ENCODE peak calls at places on chromosomes 5 and 9, in four cellular contexts. S is A549, K is HepG2, Z is K562. A is an unnamed sample.

GRCh38 chr5:154316223-154316967 is 125.9 kb downstream of the GALNT10 start:
- DNase-seq in S (no peak), K (no peak), Z (no peak), A (peak)

GRCh38 chr5:7849531-7850240 is 1.2 kb downstream of the CFAP90 start:
- DNase-seq in S (no peak), K (peak), Z (no peak), A (no peak)

GRCh38 chr9:136079916-136080246 is 15.2 kb downstream of the NACC2 start:
- DNase-seq in S (no peak), K (no peak), Z (no peak), A (no peak)

GRCh38 chr9:93033541-93033940 is 25.0 kb upstream of the SUSD3 start:
- DNase-seq in S (no peak), K (no peak), Z (no peak), A (no peak)

GRCh38 chr5:170623576-170624181 is 119.9 kb downstream of the KCNIP1 start:
- DNase-seq in S (peak), K (peak), Z (peak), A (peak)

GRCh38 chr9:13979941-13980318 is 334.0 kb downstream of the NFIB start:
- DNase-seq in S (no peak), K (no peak), Z (no peak), A (no peak)

GRCh38 chr9:117678882-117679281 is 25.3 kb upstream of the TLR4 start:
- DNase-seq in S (no peak), K (no peak), Z (no peak), A (no peak)

GRCh38 chr5:106127341-106127781 is 1543.4 kb downstream of the EFNA5 start:
- DNase-seq in S (no peak), K (no peak), Z (no peak), A (peak)

GRCh38 chr9:76561887-76562286 is 102.9 kb downstream of the GCNT1 start:
- DNase-seq in S (no peak), K (no peak), Z (no peak), A (no peak)

GRCh38 chr5:684771-685216 is 8.4 kb downstream of the TPPP start:
- DNase-seq in S (no peak), K (no peak), Z (no peak), A (no peak)

GRCh38 chr9:124855944-124856773 is 2.9 kb downstream of the WDR38 start:
- DNase-seq in S (no peak), K (peak), Z (no peak), A (no peak)

GRCh38 chr9:91477106-91477505 is 53.5 kb upstream of the NFIL3 start:
- DNase-seq in S (no peak), K (no peak), Z (no peak), A (no peak)

GRCh38 chr5:71653119-71653518 is 66.0 kb upstream of the CARTPT start:
- DNase-seq in S (no peak), K (no peak), Z (no peak), A (no peak)

GRCh38 chr9:16530669-16531461 is 339.6 kb downstream of the BNC2 start:
- DNase-seq in S (no peak), K (no peak), Z (no peak), A (peak)

GRCh38 chr5:161023591-161023990 is 171.6 kb upstream of the ATP10B start:
- DNase-seq in S (no peak), K (no peak), Z (no peak), A (no peak)

GRCh38 chr5:10456583-10457562 is 15.2 kb downstream of the ROPN1L start:
- DNase-seq in S (no peak), K (no peak), Z (no peak), A (peak)

GRCh38 chr5:160799160-160799559 is 52.9 kb downstream of the ATP10B start:
- DNase-seq in S (no peak), K (no peak), Z (no peak), A (no peak)

GRCh38 chr9:88567870-88568269 is 32.9 kb downstream of the NXNL2 start:
- DNase-seq in S (no peak), K (no peak), Z (no peak), A (no peak)

GRCh38 chr9:21817176-21817575 is 14.7 kb downstream of the MTAP start:
- DNase-seq in S (no peak), K (no peak), Z (no peak), A (peak)

GRCh38 chr9:93955356-93956182 is 414 bp upstream of the BARX1 start:
- DNase-seq in S (peak), K (no peak), Z (no peak), A (no peak)

GRCh38 chr5:5077236-5077635 is 62.9 kb upstream of the ADAMTS16 start:
- DNase-seq in S (no peak), K (no peak), Z (no peak), A (no peak)

GRCh38 chr9:126652140-126652558 is 38.4 kb downstream of the LMX1B start:
- DNase-seq in S (no peak), K (no peak), Z (peak), A (no peak)

GRCh38 chr5:146866263-146866662 is 12.3 kb downstream of the PPP2R2B start:
- DNase-seq in S (no peak), K (no peak), Z (no peak), A (no peak)

DNA sequence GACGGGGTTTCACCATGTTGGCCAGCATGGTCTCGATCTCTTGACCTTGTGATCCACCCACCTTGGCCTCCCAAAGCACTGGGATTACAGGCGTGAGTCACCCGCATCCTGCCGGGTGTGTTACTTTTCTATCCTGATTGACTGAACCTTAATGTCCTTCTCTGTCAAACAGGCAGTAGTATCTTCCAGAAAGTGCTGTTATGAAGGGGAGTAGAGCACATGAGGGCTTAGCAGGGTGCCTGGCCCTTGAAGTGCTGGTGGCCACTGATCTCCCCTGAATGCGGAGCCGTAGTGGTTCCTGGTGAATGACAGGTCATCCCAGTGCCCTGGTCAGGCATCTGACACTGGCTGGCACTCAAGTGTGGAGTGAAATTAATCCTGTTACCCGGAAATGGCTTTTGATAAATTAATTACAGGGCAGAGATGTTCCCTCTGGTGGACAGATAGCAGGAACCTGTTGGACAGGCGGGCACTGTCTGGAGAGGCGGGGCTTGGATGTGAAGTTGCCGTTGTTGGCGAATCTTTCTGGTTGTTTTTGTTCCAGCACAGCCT is 28.4 kb downstream of the PRRC2B start:
- DNase-seq in S (no peak), K (no peak), Z (no peak), A (peak)
- TF ChIP-seq MAZ in S (no peak), K (no peak), Z (no peak), A (no peak)

GRCh38 chr9:120587357-120587756 is 7.4 kb upstream of the CDK5RAP2 start:
- DNase-seq in S (no peak), K (no peak), Z (no peak), A (no peak)
- TF ChIP-seq SMC3 in S (no peak), K (no peak), Z (no peak), A (no peak)

GRCh38 chr9:113929634-113930092 is 53.6 kb downstream of the ZNF618 start:
- DNase-seq in S (no peak), K (no peak), Z (no peak), A (peak)

GRCh38 chr9:113926211-113926610 is 50.1 kb downstream of the ZNF618 start:
- DNase-seq in S (no peak), K (no peak), Z (no peak), A (no peak)

GRCh38 chr9:113928269-113928668 is 52.2 kb downstream of the ZNF618 start:
- DNase-seq in S (no peak), K (no peak), Z (no peak), A (no peak)

GRCh38 chr9:113930384-113930783 is 54.3 kb downstream of the ZNF618 start:
- DNase-seq in S (no peak), K (no peak), Z (no peak), A (no peak)

GRCh38 chr9:113927277-113927676 is 51.2 kb downstream of the ZNF618 start:
- DNase-seq in S (no peak), K (no peak), Z (no peak), A (no peak)
- TF ChIP-seq MAZ in S (no peak), K (no peak), Z (no peak), A (no peak)

DNA sequence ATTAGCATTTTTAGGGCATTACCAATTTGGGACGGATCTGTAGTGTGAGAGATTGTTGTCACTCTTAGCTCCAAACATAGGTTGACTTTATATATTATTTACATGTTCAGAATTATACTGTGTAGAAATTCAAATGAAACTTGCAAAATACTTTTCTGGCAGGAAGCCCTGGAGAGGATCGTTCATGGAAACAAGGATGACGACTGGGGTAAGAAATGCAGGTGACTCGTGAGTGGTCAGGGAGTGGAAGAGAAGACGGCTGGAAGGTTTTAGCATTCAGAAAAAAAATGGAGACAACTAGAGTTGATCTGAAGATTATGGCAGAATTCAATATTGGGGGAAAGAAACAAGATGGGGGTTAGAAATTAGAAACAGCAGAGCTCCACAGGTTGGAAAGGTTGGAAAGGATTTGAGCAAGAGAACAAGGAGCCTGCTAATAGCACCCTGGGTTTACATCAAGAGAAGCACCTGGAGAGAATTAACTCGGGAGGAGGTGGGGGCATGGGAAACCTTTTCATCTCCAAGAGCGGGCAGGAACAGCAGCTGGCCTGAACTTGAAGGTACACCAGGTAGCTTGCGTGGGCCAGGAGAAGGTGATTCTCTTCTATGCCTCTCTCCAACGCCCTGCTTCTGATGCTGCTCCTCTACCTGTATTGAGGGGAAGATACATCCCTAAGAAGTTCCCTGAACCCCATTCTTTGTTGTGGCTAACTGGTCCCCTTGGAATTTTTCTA is 37.0 kb upstream of the GLRX start:
- DNase-seq in S (no peak), K (no peak), Z (no peak), A (no peak)
- TF ChIP-seq SMC3 in S (no peak), K (no peak), Z (no peak), A (no peak)

GRCh38 chr9:68852941-68853340 is 147.9 kb downstream of the PIP5K1B start:
- DNase-seq in S (no peak), K (no peak), Z (no peak), A (no peak)

GRCh38 chr9:68847765-68848164 is 142.7 kb downstream of the PIP5K1B start:
- DNase-seq in S (no peak), K (no peak), Z (no peak), A (no peak)

DNA sequence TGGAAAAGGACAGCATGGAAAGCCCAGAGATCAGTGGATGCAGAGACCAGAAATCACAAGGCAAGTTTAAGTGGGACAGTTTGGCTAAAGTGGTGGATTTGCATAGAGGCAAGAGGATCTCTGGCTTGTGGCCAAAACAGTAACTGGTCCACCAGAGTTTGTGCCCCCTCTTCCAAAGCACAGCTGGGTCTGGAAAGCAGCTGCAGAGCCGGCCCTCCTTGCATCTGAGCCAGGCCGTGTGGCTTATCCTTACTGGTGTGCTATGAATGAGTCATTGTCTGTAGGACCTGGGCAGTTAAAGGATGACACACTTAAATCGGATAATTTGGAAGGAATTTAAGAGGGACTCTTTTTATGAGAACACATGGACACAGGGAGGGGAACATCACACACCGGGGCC is 146.6 kb downstream of the PIP5K1B start:
- DNase-seq in S (no peak), K (no peak), Z (no peak), A (no peak)
- TF ChIP-seq MAZ in S (no peak), K (no peak), Z (no peak), A (no peak)

GRCh38 chr5:39194466-39195136 is 24.8 kb downstream of the FYB1 start:
- DNase-seq in S (peak), K (peak), Z (peak), A (peak)
- TF ChIP-seq SMC3 in S (peak), K (no peak), Z (no peak), A (no peak)

DNA sequence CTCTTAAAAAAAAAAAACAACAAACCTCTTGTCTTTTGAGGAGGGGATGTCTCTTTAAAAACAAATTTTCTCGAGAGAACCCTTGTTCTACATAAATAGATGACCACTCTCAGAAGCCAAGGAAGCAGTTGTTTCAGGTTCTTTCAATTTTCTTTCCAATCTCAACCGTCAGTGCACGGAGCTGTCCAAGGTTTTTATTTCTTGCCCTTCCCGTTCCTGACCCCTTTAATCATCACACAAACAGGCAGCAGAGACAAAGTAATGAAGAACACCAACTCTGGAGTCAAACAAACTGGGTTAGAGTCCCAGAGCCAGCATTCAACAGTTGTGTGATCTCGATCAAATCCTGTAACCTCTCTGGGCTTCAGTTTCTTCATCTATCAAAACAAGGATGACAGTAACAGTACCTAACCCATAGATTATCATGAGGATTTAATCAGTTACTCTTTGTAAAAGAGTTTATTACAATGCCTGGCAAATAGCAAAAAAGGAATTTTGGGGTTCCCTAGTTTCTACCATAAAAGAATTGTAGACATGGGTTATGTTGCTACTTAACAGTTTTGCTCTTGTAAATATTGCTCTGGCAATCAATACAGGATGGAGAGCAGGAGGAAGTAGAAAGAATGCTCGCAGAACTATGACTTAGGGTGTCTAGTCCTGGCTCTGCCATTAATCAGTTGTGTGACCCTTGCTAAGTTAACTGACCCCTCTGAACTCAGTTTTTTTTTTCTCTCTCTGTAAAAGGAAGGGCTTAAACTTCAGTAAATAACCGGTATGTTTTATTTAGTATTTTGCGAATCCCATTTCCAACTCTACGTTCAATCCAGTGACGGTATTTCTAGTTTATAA is 1.0 kb upstream of the NIM1K start:
- DNase-seq in S (no peak), K (no peak), Z (no peak), A (peak)
- TF ChIP-seq MAZ in S (no peak), K (no peak), Z (no peak), A (no peak)

GRCh38 chr5:141360685-141361084 is 891 bp downstream of the PCDHGB2 start:
- DNase-seq in S (no peak), K (no peak), Z (no peak), A (no peak)
- TF ChIP-seq SMC3 in S (no peak), K (no peak), Z (no peak), A (no peak)

A was measured in IMR-90.